ENCODE peak calls at places on chromosome 16, in nine cellular contexts. K is stomach, X is testis, G is spleen, B is body of pancreas, R is ovary, V is adrenal gland, J is prostate gland, A is breast epithelium. M is an unnamed sample. For H3K9me3, the result is how much of the 10 kb centered on the place peaks cover.

GRCh38 chr16:52451971-52452421 is 94.9 kb downstream of the TOX3 start:
- DNase-seq in A (no peak), V (no peak), G (no peak), K (no peak), J (no peak), B (no peak), X (no peak), R (no peak), M (no peak)

GRCh38 chr16:89446136-89446974 is 44.0 kb downstream of the ANKRD11 start:
- DNase-seq in V (no peak), K (no peak), J (no peak), R (no peak), A (no peak), X (no peak), B (no peak), G (no peak), M (no peak)

GRCh38 chr16:85969159-85969558 is 70.2 kb downstream of the IRF8 start:
- DNase-seq in B (no peak), X (no peak), G (no peak), J (no peak), A (no peak), K (no peak), R (no peak), V (no peak), M (no peak)

GRCh38 chr16:57152096-57153093 is 33.4 kb downstream of the PSME3IP1 start:
- DNase-seq in R (no peak), J (no peak), G (peak), K (no peak), A (no peak), V (no peak), B (no peak), X (peak), M (peak)

GRCh38 chr16:57091200-57091989 is 988 bp upstream of the CPNE2 start:
- DNase-seq in V (peak), A (no peak), K (peak), R (peak), J (no peak), B (peak), X (peak), G (no peak), M (peak)

GRCh38 chr16:14028207-14028606 is 42.9 kb upstream of the MRTFB start:
- DNase-seq in K (no peak), X (no peak), B (no peak), G (no peak), V (no peak), R (no peak), A (no peak), J (no peak), M (no peak)

GRCh38 chr16:88969361-88969831 is 7.6 kb downstream of the CBFA2T3 start:
- DNase-seq in X (no peak), B (no peak), R (no peak), V (no peak), J (no peak), A (no peak), G (peak), K (no peak), M (no peak)

GRCh38 chr16:51821527-51821926 is 670.5 kb upstream of the SALL1 start:
- DNase-seq in A (no peak), J (no peak), G (no peak), X (no peak), V (no peak), B (no peak), K (no peak), R (no peak), M (no peak)

GRCh38 chr16:73093146-73094144 is 45.5 kb upstream of the ZFHX3 start:
- DNase-seq in A (no peak), B (no peak), J (no peak), X (no peak), G (no peak), K (no peak), R (no peak), V (no peak), M (no peak)

GRCh38 chr16:73131153-73131862 is 83.4 kb upstream of the ZFHX3 start:
- DNase-seq in A (no peak), K (no peak), G (no peak), X (no peak), J (no peak), R (no peak), B (no peak), V (no peak), M (no peak)

GRCh38 chr16:28260193-28260592 is 32.1 kb upstream of the SBK1 start:
- DNase-seq in K (no peak), V (no peak), G (no peak), J (no peak), A (no peak), X (no peak), B (no peak), R (no peak), M (no peak)

GRCh38 chr16:78388920-78389564 is 289.6 kb downstream of the WWOX start:
- DNase-seq in J (no peak), G (no peak), A (no peak), R (no peak), K (no peak), V (no peak), X (no peak), B (no peak), M (no peak)

GRCh38 chr16:24178496-24178895 is 77.6 kb upstream of the CACNG3 start:
- DNase-seq in A (no peak), R (no peak), G (no peak), V (no peak), B (no peak), K (no peak), X (no peak), J (no peak), M (no peak)

GRCh38 chr16:19860146-19861030 is 24.3 kb downstream of the GPRC5B start:
- DNase-seq in B (no peak), A (no peak), J (peak), K (no peak), G (peak), V (no peak), R (no peak), X (no peak), M (peak)

GRCh38 chr16:181668-182021 is 1.4 kb downstream of the HBQ1 start:
- DNase-seq in G (no peak), J (no peak), A (no peak), B (no peak), R (no peak), V (no peak), K (no peak), X (no peak), M (no peak)
- TF ChIP-seq POLR2A in G (no peak), J (no peak), A (no peak), B (no peak), R (no peak), V (no peak), K (no peak), X (no peak), M (no peak)

GRCh38 chr16:31767267-31767666 is 106.3 kb upstream of the ZNF267 start:
- DNase-seq in B (no peak), G (no peak), X (no peak), R (no peak), A (no peak), J (no peak), K (no peak), V (no peak), M (no peak)

GRCh38 chr16:31764103-31764502 is 109.5 kb upstream of the ZNF267 start:
- DNase-seq in R (no peak), K (no peak), G (no peak), V (no peak), A (no peak), J (no peak), X (no peak), B (no peak), M (no peak)
- H3K9me3 ChIP-seq in R (under half), K (half or more), G (half or more), V (under half), A (half or more), J (under half), X (under half), B (half or more), M (under half)

DNA sequence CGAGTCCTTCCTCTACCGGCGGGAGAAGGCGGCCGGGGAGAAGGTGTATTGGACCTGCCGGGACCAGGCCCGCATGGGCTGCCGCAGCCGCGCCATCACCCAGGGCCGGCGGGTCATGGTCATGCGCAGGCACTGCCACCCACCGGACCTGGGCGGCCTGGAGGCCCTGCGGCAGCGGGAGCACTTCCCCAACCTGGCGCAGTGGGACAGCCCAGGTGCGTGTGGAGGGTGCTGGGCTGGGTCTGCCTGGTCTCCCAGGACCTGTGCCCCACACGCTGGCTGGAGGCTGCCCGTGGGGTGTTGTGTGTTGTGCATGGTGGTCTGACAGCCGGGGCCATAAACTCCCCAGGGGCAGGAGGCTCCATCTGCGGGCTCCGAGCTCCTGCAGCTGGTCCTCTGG is 25.4 kb downstream of the FLYWCH1 start:
- DNase-seq in X (no peak), V (no peak), K (no peak), J (no peak), R (no peak), A (no peak), B (no peak), G (no peak), M (no peak)
- TF ChIP-seq POLR2A in X (no peak), V (no peak), K (no peak), J (no peak), R (no peak), A (no peak), B (no peak), G (no peak), M (no peak)

GRCh38 chr16:71448274-71448866 is 6.5 kb upstream of the TLE7 start:
- DNase-seq in G (no peak), R (no peak), A (no peak), K (no peak), J (no peak), B (no peak), X (no peak), V (no peak), M (no peak)
- H3K9me3 ChIP-seq in G (half or more), R (under half), A (half or more), K (half or more), J (under half), B (half or more), X (under half), V (under half), M (under half)

DNA sequence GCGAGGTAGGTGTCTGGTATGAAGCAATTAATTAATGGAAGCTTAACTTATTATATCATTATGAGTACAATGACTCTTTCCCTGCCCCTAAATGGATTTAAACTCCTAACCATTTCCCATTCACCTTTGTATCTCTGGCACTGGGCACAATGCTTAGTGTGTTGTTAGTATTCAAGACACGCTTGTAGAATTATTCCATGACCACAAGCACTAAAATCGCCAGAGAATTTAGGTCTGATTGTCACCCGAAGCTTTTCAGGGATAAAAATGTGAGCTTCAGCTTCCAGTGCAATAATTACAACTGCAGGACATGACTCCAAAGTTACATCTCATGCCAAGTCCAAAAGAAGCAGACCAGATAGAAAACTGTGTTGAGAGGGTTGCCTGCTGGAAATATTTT is 101.6 kb downstream of the CDH8 start:
- DNase-seq in X (no peak), R (no peak), G (no peak), K (no peak), V (no peak), B (no peak), J (no peak), A (no peak), M (no peak)
- TF ChIP-seq POLR2A in X (no peak), R (no peak), G (no peak), K (no peak), V (no peak), B (no peak), J (no peak), A (no peak), M (no peak)

DNA sequence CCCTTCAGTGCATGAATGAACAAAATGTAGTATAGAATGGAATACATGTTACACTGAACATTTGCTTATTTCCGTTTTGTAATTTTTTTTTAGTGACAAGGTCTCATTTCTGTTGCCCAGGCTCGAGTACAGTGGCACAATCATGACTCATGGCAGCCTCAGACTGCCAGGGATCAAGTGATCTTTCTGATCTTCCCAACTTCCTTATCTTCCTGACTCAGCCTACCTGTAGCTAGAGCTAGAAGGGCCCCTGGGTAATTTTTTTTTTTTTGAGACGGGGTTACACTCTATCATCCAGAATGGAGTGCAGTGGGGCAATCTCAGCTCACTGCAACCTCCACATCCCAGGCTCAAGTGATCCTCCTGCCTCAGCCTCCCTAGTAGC is 7.4 kb upstream of the SLX4 start:
- DNase-seq in K (peak), V (peak), R (no peak), J (no peak), G (no peak), X (no peak), A (no peak), B (no peak), M (no peak)
- H3K9me3 ChIP-seq in K (under half), V (under half), R (under half), J (under half), G (under half), X (under half), A (under half), B (under half), M (under half)

DNA sequence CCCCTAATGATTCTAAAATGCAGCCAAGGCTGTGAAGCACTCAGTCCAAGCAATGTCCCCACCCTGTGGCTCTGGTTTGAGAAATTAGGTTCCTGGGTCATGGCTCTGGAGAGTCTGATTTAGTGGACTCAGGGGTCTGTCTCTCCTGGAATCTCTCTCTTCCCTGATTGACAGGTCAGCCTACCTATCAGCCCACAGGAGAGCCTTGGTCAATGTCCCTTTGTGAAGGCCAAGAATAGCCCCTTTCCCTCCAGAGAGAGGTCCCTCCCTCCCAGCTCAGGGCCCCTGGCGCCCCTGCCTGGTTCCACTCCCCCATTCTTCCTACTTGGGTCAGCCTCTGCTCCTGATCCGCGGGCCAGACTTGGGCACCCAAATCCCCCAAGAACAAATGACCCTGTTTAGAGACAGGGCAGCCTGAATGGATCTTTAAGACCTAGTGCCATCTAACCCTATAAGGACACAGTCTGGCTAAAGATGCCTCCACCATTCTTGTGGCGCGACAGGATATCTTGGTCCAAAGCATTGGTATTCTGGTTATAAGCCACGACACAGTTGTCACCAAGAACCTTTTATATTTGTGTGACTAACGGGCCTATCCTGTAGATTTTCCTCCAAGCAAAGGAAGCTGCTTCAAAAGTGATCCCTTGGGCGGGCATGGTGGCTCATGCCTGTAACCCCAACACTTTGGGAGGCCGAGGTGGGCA is 38.3 kb upstream of the PRSS54 start:
- DNase-seq in G (no peak), V (no peak), B (no peak), R (no peak), X (no peak), K (no peak), J (no peak), A (no peak), M (no peak)
- TF ChIP-seq POLR2A in G (no peak), V (no peak), B (no peak), R (no peak), X (no peak), K (no peak), J (no peak), A (no peak), M (no peak)